ENCODE peak calls at places on chromosomes 7 and 10, in four cellular contexts. C, I, Q and W are unnamed samples.

GRCh38 chr7:79282051-79282694 is 171.3 kb downstream of the MAGI2 start:
- DNase-seq in C (peak), I (peak), Q (peak), W (peak)

GRCh38 chr7:16343612-16344011 is 77.7 kb downstream of the CRPPA start:
- DNase-seq in C (no peak), I (no peak), Q (no peak), W (no peak)

GRCh38 chr7:57203161-57203791 is 71.0 kb upstream of the ZNF479 start:
- DNase-seq in C (peak), I (no peak), Q (no peak), W (peak)

GRCh38 chr10:77409697-77410471 is 227.7 kb downstream of the KCNMA1 start:
- DNase-seq in C (no peak), I (no peak), Q (peak), W (no peak)

GRCh38 chr7:39587393-39587792 is 21.2 kb downstream of the YAE1 start:
- DNase-seq in C (no peak), I (no peak), Q (no peak), W (no peak)

GRCh38 chr7:101537205-101537604 is 91.9 kb downstream of the MYL10 start:
- DNase-seq in C (no peak), I (peak), Q (no peak), W (no peak)

GRCh38 chr10:128466831-128467371 is 340.7 kb upstream of the MKI67 start:
- DNase-seq in C (no peak), I (no peak), Q (no peak), W (no peak)

GRCh38 chr7:1144269-1144771 is 15.7 kb downstream of the ZFAND2A start:
- DNase-seq in C (no peak), I (peak), Q (peak), W (no peak)

GRCh38 chr10:30002438-30003266 is 56.7 kb downstream of the JCAD start:
- DNase-seq in C (peak), I (peak), Q (peak), W (peak)

GRCh38 chr7:124790645-124791044 is 25.1 kb upstream of the GPR37 start:
- DNase-seq in C (no peak), I (no peak), Q (no peak), W (no peak)